ENCODE peak calls at places on chromosomes 4 and X, in seven cellular contexts. One of them, this sample, is unnamed.

GRCh38 chrX:55143621-55144020 is 54.8 kb downstream of the PAGE2 start:
- DNase-seq in body of pancreas: no peak
- DNase-seq in uterus: no peak
- DNase-seq in ovary: no peak
- DNase-seq in upper lobe of left lung: no peak
- DNase-seq in H1: no peak
- DNase-seq in spleen: no peak
- DNase-seq in this sample: no peak

GRCh38 chrX:23434356-23434884 is 99.8 kb downstream of the PTCHD1 start:
- DNase-seq in body of pancreas: peak
- DNase-seq in uterus: peak
- DNase-seq in ovary: peak
- DNase-seq in upper lobe of left lung: peak
- DNase-seq in H1: no peak
- DNase-seq in spleen: no peak
- DNase-seq in this sample: peak

GRCh38 chr4:170386974-170387373 is 297.2 kb upstream of the AADAT start:
- DNase-seq in body of pancreas: no peak
- DNase-seq in uterus: no peak
- DNase-seq in ovary: no peak
- DNase-seq in upper lobe of left lung: no peak
- DNase-seq in H1: no peak
- DNase-seq in spleen: no peak
- DNase-seq in this sample: no peak

GRCh38 chr4:174672276-174672675 is 150.0 kb upstream of the HPGD start:
- DNase-seq in body of pancreas: no peak
- DNase-seq in uterus: no peak
- DNase-seq in ovary: no peak
- DNase-seq in upper lobe of left lung: no peak
- DNase-seq in H1: no peak
- DNase-seq in spleen: no peak
- DNase-seq in this sample: peak

GRCh38 chrX:104833401-104833800 is 267.4 kb downstream of the IL1RAPL2 start:
- DNase-seq in body of pancreas: no peak
- DNase-seq in uterus: no peak
- DNase-seq in ovary: no peak
- DNase-seq in upper lobe of left lung: no peak
- DNase-seq in H1: no peak
- DNase-seq in spleen: no peak
- DNase-seq in this sample: no peak

GRCh38 chrX:134801267-134801666 is 143.0 kb upstream of the PLAC1 start:
- DNase-seq in body of pancreas: no peak
- DNase-seq in uterus: no peak
- DNase-seq in ovary: no peak
- DNase-seq in upper lobe of left lung: no peak
- DNase-seq in H1: no peak
- DNase-seq in spleen: no peak
- DNase-seq in this sample: no peak

GRCh38 chrX:132488819-132489255 is at the start of gene MBNL3:
- DNase-seq in body of pancreas: peak
- DNase-seq in uterus: no peak
- DNase-seq in ovary: no peak
- DNase-seq in upper lobe of left lung: peak
- DNase-seq in H1: no peak
- DNase-seq in spleen: peak
- DNase-seq in this sample: peak

GRCh38 chr4:179867300-179867878 is 2375.8 kb upstream of the TENM3 start:
- DNase-seq in body of pancreas: peak
- DNase-seq in uterus: no peak
- DNase-seq in ovary: peak
- DNase-seq in upper lobe of left lung: peak
- DNase-seq in H1: peak
- DNase-seq in spleen: no peak
- DNase-seq in this sample: no peak

GRCh38 chr4:173040200-173040599 is 128.4 kb upstream of the GALNT7 start:
- DNase-seq in body of pancreas: peak
- DNase-seq in uterus: no peak
- DNase-seq in ovary: no peak
- DNase-seq in upper lobe of left lung: peak
- DNase-seq in H1: no peak
- DNase-seq in spleen: no peak
- DNase-seq in this sample: no peak

GRCh38 chr4:185797018-185797417 is 15.0 kb downstream of the SORBS2 start:
- DNase-seq in body of pancreas: no peak
- DNase-seq in uterus: no peak
- DNase-seq in ovary: no peak
- DNase-seq in upper lobe of left lung: no peak
- DNase-seq in H1: no peak
- DNase-seq in spleen: no peak
- DNase-seq in this sample: no peak

GRCh38 chr4:118989098-118990080 is 100.7 kb downstream of the SYNPO2 start:
- DNase-seq in body of pancreas: no peak
- DNase-seq in uterus: no peak
- DNase-seq in ovary: no peak
- DNase-seq in upper lobe of left lung: no peak
- DNase-seq in H1: no peak
- DNase-seq in spleen: no peak
- DNase-seq in this sample: no peak

GRCh38 chr4:156476359-156476758 is 495.2 kb downstream of the PDGFC start:
- DNase-seq in body of pancreas: no peak
- DNase-seq in uterus: no peak
- DNase-seq in ovary: no peak
- DNase-seq in upper lobe of left lung: no peak
- DNase-seq in H1: no peak
- DNase-seq in spleen: no peak
- DNase-seq in this sample: no peak

GRCh38 chr4:161555689-161556660 is 607.8 kb downstream of the FSTL5 start:
- DNase-seq in body of pancreas: no peak
- DNase-seq in uterus: no peak
- DNase-seq in ovary: no peak
- DNase-seq in upper lobe of left lung: no peak
- DNase-seq in H1: no peak
- DNase-seq in spleen: no peak
- DNase-seq in this sample: no peak

GRCh38 chr4:61440306-61440705 is 240.2 kb downstream of the ADGRL3 start:
- DNase-seq in body of pancreas: no peak
- DNase-seq in uterus: no peak
- DNase-seq in ovary: no peak
- DNase-seq in upper lobe of left lung: no peak
- DNase-seq in H1: no peak
- DNase-seq in spleen: no peak
- DNase-seq in this sample: no peak

GRCh38 chrX:147174596-147174995 is 360.1 kb upstream of the CXorf51A start:
- DNase-seq in body of pancreas: no peak
- DNase-seq in uterus: no peak
- DNase-seq in ovary: no peak
- DNase-seq in upper lobe of left lung: no peak
- DNase-seq in H1: peak
- DNase-seq in spleen: no peak
- DNase-seq in this sample: no peak

GRCh38 chr4:143406523-143406922 is 69.8 kb downstream of the GAB1 start:
- DNase-seq in body of pancreas: peak
- DNase-seq in uterus: peak
- DNase-seq in ovary: no peak
- DNase-seq in upper lobe of left lung: peak
- DNase-seq in H1: no peak
- DNase-seq in spleen: no peak
- DNase-seq in this sample: no peak

GRCh38 chr4:98260047-98260578 is 1.1 kb upstream of the RAP1GDS1 start:
- DNase-seq in body of pancreas: peak
- DNase-seq in uterus: peak
- DNase-seq in ovary: peak
- DNase-seq in upper lobe of left lung: peak
- DNase-seq in H1: no peak
- DNase-seq in spleen: no peak
- DNase-seq in this sample: peak

GRCh38 chr4:73904491-73904890 is 35.3 kb downstream of the CXCL1 start:
- DNase-seq in body of pancreas: no peak
- DNase-seq in uterus: no peak
- DNase-seq in ovary: no peak
- DNase-seq in upper lobe of left lung: no peak
- DNase-seq in H1: no peak
- DNase-seq in spleen: no peak
- DNase-seq in this sample: no peak

GRCh38 chr4:38128478-38129451 is 168.6 kb downstream of the PTTG2 start:
- DNase-seq in body of pancreas: no peak
- DNase-seq in uterus: no peak
- DNase-seq in ovary: no peak
- DNase-seq in upper lobe of left lung: no peak
- DNase-seq in H1: peak
- DNase-seq in spleen: no peak
- DNase-seq in this sample: no peak

GRCh38 chr4:8509311-8509950 is 68.9 kb downstream of the TRMT44 start:
- DNase-seq in body of pancreas: no peak
- DNase-seq in uterus: no peak
- DNase-seq in ovary: no peak
- DNase-seq in upper lobe of left lung: no peak
- DNase-seq in H1: no peak
- DNase-seq in spleen: no peak
- DNase-seq in this sample: no peak

GRCh38 chr4:67762091-67762490 is 7.9 kb upstream of the GNRHR start:
- DNase-seq in body of pancreas: no peak
- DNase-seq in uterus: no peak
- DNase-seq in ovary: no peak
- DNase-seq in upper lobe of left lung: no peak
- DNase-seq in H1: no peak
- DNase-seq in spleen: no peak
- DNase-seq in this sample: no peak

GRCh38 chr4:26431461-26432165 is 58.7 kb downstream of the CCKAR start:
- DNase-seq in body of pancreas: no peak
- DNase-seq in uterus: no peak
- DNase-seq in ovary: no peak
- DNase-seq in upper lobe of left lung: no peak
- DNase-seq in H1: no peak
- DNase-seq in spleen: no peak
- DNase-seq in this sample: no peak

DNA sequence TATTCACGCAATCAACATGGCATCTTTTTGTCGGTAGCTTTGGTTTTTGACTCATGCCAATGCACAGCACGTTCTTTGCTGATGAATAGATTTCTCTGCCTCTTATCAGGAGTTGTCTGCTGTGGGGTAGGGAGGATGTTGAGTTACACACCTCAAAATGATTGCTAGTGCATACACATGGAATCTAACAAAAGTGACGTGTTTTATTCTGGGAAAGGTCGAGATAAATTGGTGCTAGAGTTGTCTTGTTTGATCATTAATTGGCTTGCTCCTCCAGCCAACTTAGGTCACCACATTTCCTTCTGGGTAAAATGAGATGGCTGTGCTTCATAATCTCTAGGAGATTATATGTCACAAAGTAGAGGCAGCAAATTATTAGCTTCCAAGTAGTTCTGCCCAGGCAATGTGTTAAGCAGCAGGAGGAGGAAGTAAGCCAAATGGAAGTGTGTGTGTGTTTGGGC is 3.9 kb downstream of the RAB9A start:
- DNase-seq in body of pancreas: no peak
- DNase-seq in uterus: no peak
- DNase-seq in ovary: no peak
- DNase-seq in upper lobe of left lung: no peak
- DNase-seq in H1: no peak
- DNase-seq in spleen: no peak
- DNase-seq in this sample: no peak
- H3K4me3 ChIP-seq in body of pancreas: no peak
- H3K4me3 ChIP-seq in uterus: no peak
- H3K4me3 ChIP-seq in ovary: no peak
- H3K4me3 ChIP-seq in upper lobe of left lung: no peak
- H3K4me3 ChIP-seq in H1: no peak
- H3K4me3 ChIP-seq in spleen: no peak
- H3K4me3 ChIP-seq in this sample: no peak

GRCh38 chrX:101931494-101932248 is at the start of gene ZMAT1:
- DNase-seq in body of pancreas: peak
- DNase-seq in uterus: peak
- DNase-seq in ovary: peak
- DNase-seq in upper lobe of left lung: peak
- DNase-seq in H1: peak
- DNase-seq in spleen: peak
- DNase-seq in this sample: peak
- TF ChIP-seq POLR2A in body of pancreas: peak
- TF ChIP-seq POLR2A in uterus: peak
- TF ChIP-seq POLR2A in ovary: peak
- TF ChIP-seq POLR2A in upper lobe of left lung: peak
- TF ChIP-seq POLR2A in H1: peak
- TF ChIP-seq POLR2A in spleen: no peak
- TF ChIP-seq POLR2A in this sample: peak

DNA sequence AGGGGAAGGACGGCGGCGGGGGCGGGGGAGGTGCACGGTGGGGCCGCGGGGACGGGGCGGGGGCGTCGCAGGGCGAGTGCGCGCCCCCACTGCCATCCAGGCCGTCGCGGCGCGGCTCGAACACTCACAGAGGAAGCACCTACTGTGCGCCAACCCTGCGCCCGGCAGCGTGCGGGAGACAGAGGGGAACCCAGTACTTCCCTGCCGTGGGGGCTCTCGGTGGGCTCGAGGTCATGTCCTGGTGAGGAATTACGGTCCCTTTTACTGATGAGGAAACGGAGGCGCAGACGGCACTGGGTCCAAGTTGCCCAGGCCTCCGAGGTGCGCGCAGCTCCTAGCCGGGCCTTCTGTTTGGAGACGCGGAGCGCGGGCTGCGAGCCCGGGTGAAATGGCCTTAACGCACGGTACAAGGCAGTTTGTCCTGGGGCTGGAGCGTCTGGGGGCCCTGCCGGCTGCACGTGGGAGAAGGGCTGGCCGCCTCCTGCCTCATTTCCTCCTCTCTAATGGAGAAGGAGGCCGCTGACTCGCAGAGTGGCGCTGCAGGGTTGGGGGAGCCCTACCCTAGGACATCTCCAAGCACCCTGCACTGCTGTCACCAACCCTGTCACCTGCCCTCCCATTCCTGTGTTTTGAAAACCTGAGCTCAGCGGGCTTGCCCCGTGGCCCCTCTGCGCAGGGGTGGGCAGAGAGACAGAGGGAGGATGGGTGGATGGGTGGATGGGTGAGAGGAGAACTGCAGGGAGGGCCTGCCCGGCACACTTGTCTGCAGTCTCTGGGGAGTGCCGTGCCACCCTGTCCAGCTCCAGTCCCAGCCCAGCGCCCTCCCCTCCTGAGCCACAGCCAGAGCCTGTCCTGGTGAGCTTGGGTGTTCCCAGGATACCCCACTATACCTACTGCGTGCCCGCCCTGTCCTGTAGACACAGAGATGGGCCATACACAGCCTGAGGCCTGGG is 106.0 kb downstream of the ADRA2C start:
- DNase-seq in body of pancreas: no peak
- DNase-seq in uterus: no peak
- DNase-seq in ovary: no peak
- DNase-seq in upper lobe of left lung: peak
- DNase-seq in H1: no peak
- DNase-seq in spleen: peak
- DNase-seq in this sample: no peak
- H3K4me3 ChIP-seq in body of pancreas: no peak
- H3K4me3 ChIP-seq in uterus: no peak
- H3K4me3 ChIP-seq in ovary: no peak
- H3K4me3 ChIP-seq in upper lobe of left lung: no peak
- H3K4me3 ChIP-seq in H1: peak
- H3K4me3 ChIP-seq in spleen: peak
- H3K4me3 ChIP-seq in this sample: no peak

DNA sequence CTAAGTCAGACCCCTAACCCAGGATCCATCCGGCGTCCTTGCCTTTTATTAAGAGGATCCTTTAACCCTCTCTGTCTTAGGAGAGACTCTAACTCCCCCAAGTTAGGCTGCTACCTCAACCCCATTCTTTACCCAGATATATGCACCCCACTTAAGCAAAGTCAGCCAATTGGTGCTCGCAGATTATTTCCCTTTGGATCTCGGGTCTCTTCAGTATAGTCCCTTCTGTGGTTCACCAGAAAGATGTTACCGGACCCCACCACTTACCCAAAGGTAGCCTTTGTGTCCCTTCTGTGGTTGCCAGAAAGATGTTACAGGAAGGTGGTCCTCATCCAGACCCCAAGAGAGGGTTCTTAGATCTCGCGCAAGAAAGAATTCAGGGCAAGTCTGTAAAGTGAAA is 212.9 kb upstream of the GRID2 start:
- DNase-seq in body of pancreas: no peak
- DNase-seq in uterus: no peak
- DNase-seq in ovary: no peak
- DNase-seq in upper lobe of left lung: no peak
- DNase-seq in H1: no peak
- DNase-seq in spleen: no peak
- DNase-seq in this sample: no peak
- TF ChIP-seq POLR2A in body of pancreas: no peak
- TF ChIP-seq POLR2A in uterus: no peak
- TF ChIP-seq POLR2A in ovary: no peak
- TF ChIP-seq POLR2A in upper lobe of left lung: no peak
- TF ChIP-seq POLR2A in H1: no peak
- TF ChIP-seq POLR2A in spleen: no peak
- TF ChIP-seq POLR2A in this sample: no peak

This sample was measured in prostate gland.